ENCODE peak calls at places on chromosomes 2 and 18, in four cellular contexts. B is SK-N-SH, M is A549, L is K562. S is an unnamed sample.

GRCh38 chr2:127185093-127185492 is 35.0 kb downstream of the CYP27C1 start:
- DNase-seq in M (no peak), L (no peak), B (no peak), S (no peak)

GRCh38 chr2:108963057-108963456 is 26.0 kb downstream of the EDAR start:
- DNase-seq in L (no peak), B (no peak), M (no peak), S (no peak)

GRCh38 chr18:28858248-28858647 is 681.3 kb upstream of the CDH2 start:
- DNase-seq in B (no peak), L (no peak), M (no peak), S (no peak)

GRCh38 chr2:180905002-180905401 is 75.4 kb upstream of the UBE2E3 start:
- DNase-seq in B (no peak), L (no peak), M (no peak), S (peak)

GRCh38 chr2:32783468-32783867 is 155.6 kb downstream of the TTC27 start:
- DNase-seq in L (no peak), B (no peak), M (no peak), S (no peak)

GRCh38 chr18:23142285-23142929 is 7.1 kb downstream of the CABLES1 start:
- DNase-seq in L (no peak), M (no peak), B (no peak), S (no peak)

GRCh38 chr2:8454797-8455196 is 227.1 kb upstream of the ID2 start:
- DNase-seq in M (no peak), B (no peak), L (no peak), S (no peak)

GRCh38 chr2:152560163-152560562 is 157.1 kb downstream of the PRPF40A start:
- DNase-seq in M (no peak), B (no peak), L (no peak), S (peak)

GRCh38 chr2:47249427-47249826 is 94.3 kb upstream of the STPG4 start:
- DNase-seq in B (no peak), L (no peak), M (no peak), S (no peak)

GRCh38 chr18:54950221-54950620 is 9.0 kb downstream of the CCDC68 start:
- DNase-seq in M (no peak), B (no peak), L (no peak), S (no peak)

GRCh38 chr2:111154758-111155157 is 34.0 kb downstream of the BCL2L11 start:
- DNase-seq in L (no peak), B (no peak), M (no peak), S (no peak)

GRCh38 chr2:74741651-74742050 is 87.6 kb downstream of the SEMA4F start:
- DNase-seq in M (no peak), L (no peak), B (no peak), S (no peak)

GRCh38 chr2:237517990-237518389 is 30.9 kb downstream of the MLPH start:
- DNase-seq in M (no peak), B (no peak), L (no peak), S (no peak)
- TF ChIP-seq RFX5 in M (no peak), B (no peak), L (no peak), S (no peak)

DNA sequence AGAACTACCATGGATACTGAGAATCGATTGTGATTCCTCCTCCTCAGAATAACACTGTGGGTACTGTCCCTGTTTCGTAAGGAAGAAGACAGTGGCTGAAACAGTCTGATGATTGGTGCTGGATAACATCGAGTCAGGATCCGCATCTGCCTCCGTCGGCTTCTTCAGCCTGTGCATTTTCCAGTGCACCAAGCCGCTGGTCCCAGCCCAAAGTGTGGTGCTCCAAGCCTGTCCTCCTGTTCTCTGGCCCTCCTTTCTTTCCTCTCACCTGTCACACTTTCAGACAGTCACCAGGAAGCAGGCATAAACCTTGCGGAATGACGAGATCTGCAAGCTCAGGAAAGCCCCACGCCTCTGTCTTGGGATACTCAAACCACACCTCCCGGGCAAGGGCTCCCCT is 30.6 kb downstream of the PTGR3 start:
- DNase-seq in B (no peak), L (no peak), M (no peak), S (no peak)
- TF ChIP-seq RFX5 in B (no peak), L (no peak), M (no peak), S (no peak)

GRCh38 chr2:40200516-40200915 is 251.4 kb downstream of the SLC8A1 start:
- DNase-seq in M (no peak), L (no peak), B (no peak), S (peak)

GRCh38 chr2:40199758-40200157 is 252.1 kb downstream of the SLC8A1 start:
- DNase-seq in B (no peak), M (no peak), L (no peak), S (peak)

GRCh38 chr2:40193670-40194026 is 258.2 kb downstream of the SLC8A1 start:
- DNase-seq in L (no peak), B (no peak), M (no peak), S (no peak)

GRCh38 chr2:40192864-40193669 is 258.8 kb downstream of the SLC8A1 start:
- DNase-seq in B (no peak), M (no peak), L (no peak), S (peak)

DNA sequence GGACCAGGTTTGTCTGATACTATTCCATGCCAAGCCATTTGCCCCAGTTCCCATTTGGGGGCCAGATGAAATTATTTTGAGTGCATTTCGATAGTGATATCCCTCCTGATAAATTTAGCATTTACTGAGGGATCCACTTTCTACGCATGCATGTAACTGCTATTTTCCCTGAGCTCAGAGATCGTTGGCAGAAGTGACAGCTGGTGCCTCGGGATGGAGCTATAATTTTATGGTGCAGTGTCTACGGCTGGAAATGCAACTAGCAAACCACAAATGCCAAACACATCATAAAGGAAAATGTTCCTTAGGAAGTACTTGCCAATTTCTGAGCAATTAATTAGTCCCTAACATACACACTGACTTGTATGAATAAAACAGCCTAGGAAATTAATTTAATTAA is 254.8 kb downstream of the SLC8A1 start:
- DNase-seq in B (peak), M (no peak), L (no peak), S (no peak)
- TF ChIP-seq RFX5 in B (no peak), M (no peak), L (no peak), S (no peak)

GRCh38 chr18:4455113-4455811 is at the start of gene DLGAP1:
- DNase-seq in B (peak), L (no peak), M (no peak), S (no peak)
- TF ChIP-seq RFX5 in B (no peak), L (no peak), M (no peak), S (no peak)

DNA sequence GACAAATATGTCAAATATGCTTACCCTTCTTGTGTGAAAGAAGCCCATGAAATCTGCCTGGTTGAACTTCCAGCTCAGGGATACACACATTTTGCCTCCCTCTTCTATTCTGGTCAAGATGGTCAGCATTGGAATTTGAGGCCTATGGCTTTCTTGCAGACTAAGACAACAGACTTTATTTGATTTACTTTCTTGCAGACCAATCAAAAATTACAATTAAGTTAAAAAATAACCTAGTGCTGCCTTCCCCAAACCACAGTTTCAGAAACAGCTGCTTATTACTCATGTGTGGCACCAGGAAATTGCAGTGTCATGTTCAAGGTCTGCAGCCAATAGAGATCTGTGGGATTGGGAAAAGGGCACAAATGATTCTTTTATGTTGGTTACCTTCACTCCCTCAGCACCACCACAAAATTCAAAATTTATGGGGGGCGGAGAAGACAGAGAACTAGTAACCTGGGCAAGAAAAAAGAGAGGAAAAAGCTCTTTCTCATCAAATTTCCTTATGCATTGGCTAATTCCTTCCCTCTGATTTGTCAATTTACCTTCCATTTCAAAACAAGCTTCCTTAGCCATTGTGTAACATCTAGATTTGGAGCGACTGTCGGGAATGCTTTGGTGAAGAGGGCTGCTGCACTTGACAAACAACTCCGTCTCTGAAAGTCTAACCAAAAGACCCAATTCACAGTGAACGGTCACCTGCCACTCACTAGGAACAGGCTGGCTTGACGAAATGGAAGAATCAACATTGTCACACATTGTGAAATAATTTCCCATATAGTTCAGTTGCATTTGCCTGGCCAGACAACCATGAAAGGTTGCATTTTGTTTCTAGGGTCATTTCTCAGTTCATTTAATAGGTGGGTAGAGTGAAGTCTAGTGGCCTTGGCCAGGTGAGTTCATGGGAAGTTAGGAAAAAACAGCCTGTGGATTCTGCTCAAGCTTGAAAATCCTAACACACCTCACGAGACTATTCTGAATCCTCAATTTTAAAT is 100.4 kb upstream of the FZD5 start:
- DNase-seq in B (no peak), L (no peak), M (peak), S (peak)
- TF ChIP-seq RFX5 in B (no peak), L (no peak), M (no peak), S (no peak)

DNA sequence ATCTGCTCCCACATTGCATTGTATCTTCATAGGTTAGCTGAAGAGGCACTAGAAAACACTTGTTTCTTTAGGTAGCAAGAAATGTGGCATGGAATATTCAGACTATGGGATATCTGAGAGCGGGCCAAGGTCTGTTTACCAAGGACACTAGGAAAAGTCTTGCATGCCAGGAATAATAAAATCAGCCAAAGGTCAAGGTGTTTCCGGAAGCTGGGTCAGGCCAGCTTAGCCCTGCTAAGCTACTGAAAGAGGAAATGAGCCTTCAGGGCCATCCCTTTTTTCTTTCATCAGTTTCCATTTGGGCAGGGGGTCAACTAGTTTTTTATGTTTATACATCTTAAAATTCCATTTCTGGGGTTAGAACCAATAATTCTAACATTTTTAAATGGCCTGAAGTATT is 101.1 kb downstream of the DPP4 start:
- DNase-seq in B (no peak), L (no peak), M (no peak), S (no peak)
- TF ChIP-seq RFX5 in B (no peak), L (no peak), M (no peak), S (no peak)

DNA sequence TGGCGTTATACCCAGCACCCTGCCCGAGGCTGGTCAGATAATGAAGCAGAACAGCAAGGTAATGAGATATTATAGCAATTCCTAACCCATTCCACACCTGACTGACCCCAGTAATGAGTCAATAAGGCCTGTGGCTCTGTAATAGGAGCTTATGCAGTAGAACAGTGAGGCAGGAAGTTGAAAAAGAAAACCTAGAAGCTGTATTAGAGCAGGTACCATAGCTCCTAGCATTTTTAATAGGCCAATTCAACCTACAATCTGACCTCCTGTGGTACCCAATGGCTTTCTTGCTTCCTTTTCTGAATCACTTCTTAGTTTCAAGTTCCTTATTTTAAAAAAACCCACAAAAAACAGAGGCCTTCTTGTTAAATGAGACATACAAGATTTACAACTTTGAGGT is 43.6 kb upstream of the MAP2 start:
- DNase-seq in L (no peak), B (no peak), M (no peak), S (no peak)
- TF ChIP-seq RFX5 in L (no peak), B (no peak), M (no peak), S (no peak)

GRCh38 chr2:227817940-227818568 is 4.4 kb downstream of the CCL20 start:
- DNase-seq in B (peak), L (no peak), M (peak), S (peak)
- TF ChIP-seq RFX5 in B (no peak), L (no peak), M (no peak), S (no peak)

GRCh38 chr2:190649035-190649797 is at the start of gene NAB1:
- DNase-seq in B (peak), M (peak), L (no peak), S (peak)

GRCh38 chr2:190651413-190651812 is 2.5 kb downstream of the NAB1 start:
- DNase-seq in M (no peak), B (no peak), L (no peak), S (no peak)

GRCh38 chr2:190648289-190649034 is 421 bp upstream of the NAB1 start:
- DNase-seq in B (peak), L (peak), M (peak), S (peak)

GRCh38 chr2:190646780-190647626 is 1.9 kb upstream of the NAB1 start:
- DNase-seq in M (no peak), L (no peak), B (no peak), S (no peak)

DNA sequence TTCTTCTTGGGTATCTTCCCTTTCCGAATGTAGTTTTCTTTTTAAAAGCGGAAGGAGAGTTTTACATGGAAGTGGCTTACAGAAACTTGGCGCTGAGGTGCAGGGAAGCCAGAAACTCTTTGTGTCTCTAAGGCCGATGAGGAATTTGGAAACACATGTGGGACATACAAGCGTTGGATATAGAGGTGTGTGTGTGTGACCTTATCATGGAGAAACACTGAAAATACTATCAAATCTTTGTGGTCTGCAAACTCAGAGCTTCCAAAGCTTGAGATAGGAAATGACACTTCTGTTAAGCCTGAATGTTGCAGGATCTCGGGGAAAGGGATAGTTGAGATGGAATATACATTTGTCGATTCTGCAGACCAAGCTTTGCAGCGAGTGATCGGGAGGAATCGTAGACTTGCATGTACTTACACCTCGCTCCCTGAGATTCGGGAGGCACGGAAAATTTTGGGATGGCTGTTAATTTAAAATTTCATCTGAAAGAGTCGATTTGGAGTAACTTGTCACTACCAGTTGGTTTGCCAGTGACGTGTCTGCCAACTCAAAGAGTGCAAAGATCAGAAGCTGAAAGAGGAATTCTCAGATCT is 1.0 kb downstream of the NAB1 start:
- DNase-seq in M (peak), L (no peak), B (peak), S (peak)
- TF ChIP-seq RFX5 in M (no peak), L (no peak), B (no peak), S (no peak)

GRCh38 chr18:42074704-42075103 is 119.7 kb downstream of the PIK3C3 start:
- DNase-seq in M (no peak), L (no peak), B (no peak), S (no peak)

GRCh38 chr18:42082415-42083234 is 127.6 kb downstream of the PIK3C3 start:
- DNase-seq in B (no peak), M (no peak), L (no peak), S (no peak)

GRCh38 chr18:42078711-42079110 is 123.7 kb downstream of the PIK3C3 start:
- DNase-seq in B (no peak), M (no peak), L (no peak), S (peak)
- TF ChIP-seq RFX5 in B (no peak), M (no peak), L (no peak), S (no peak)